ENCODE peak calls at places on chromosome 17, in ten cellular contexts. One of them, this sample, is unnamed.

GRCh38 chr17:7820231-7820630 is 13.8 kb upstream of the KDM6B start:
- DNase-seq in adipocyte: no peak
- DNase-seq in EL: no peak
- DNase-seq in activated CD4-positive, alpha-beta T cell treated with anti-CD3 and anti-CD28 coated beads, Interleukin-2, amount 50 U/mL, for 24 hours: no peak
- DNase-seq in upper lobe of right lung: no peak
- DNase-seq in T-helper 2 cell: no peak
- DNase-seq in BJ: no peak
- DNase-seq in NCI-H1092 treated with DMSO at 0.1 percent for 48 hours: no peak
- DNase-seq in activated T-helper 1 cell treated with Interleukin-2 at 50 U/mL for 16 hours: no peak
- DNase-seq in iPS DF 19.7: no peak
- DNase-seq in this sample: no peak

GRCh38 chr17:29615048-29615385 is 7.7 kb downstream of the CORO6 start:
- DNase-seq in adipocyte: peak; percentile 37
- DNase-seq in EL: peak; percentile 35
- DNase-seq in activated CD4-positive, alpha-beta T cell treated with anti-CD3 and anti-CD28 coated beads, Interleukin-2, amount 50 U/mL, for 24 hours: no peak
- DNase-seq in upper lobe of right lung: peak; percentile 75
- DNase-seq in T-helper 2 cell: peak; percentile 79
- DNase-seq in BJ: no peak
- DNase-seq in NCI-H1092 treated with DMSO at 0.1 percent for 48 hours: no peak
- DNase-seq in activated T-helper 1 cell treated with Interleukin-2 at 50 U/mL for 16 hours: peak; percentile 52
- DNase-seq in iPS DF 19.7: no peak
- DNase-seq in this sample: no peak

GRCh38 chr17:75783803-75784472 is 668 bp upstream of the UNK start:
- DNase-seq in adipocyte: no peak
- DNase-seq in EL: no peak
- DNase-seq in activated CD4-positive, alpha-beta T cell treated with anti-CD3 and anti-CD28 coated beads, Interleukin-2, amount 50 U/mL, for 24 hours: no peak
- DNase-seq in upper lobe of right lung: peak; percentile 77
- DNase-seq in T-helper 2 cell: no peak
- DNase-seq in BJ: no peak
- DNase-seq in NCI-H1092 treated with DMSO at 0.1 percent for 48 hours: no peak
- DNase-seq in activated T-helper 1 cell treated with Interleukin-2 at 50 U/mL for 16 hours: no peak
- DNase-seq in iPS DF 19.7: no peak
- DNase-seq in this sample: peak; percentile 56

GRCh38 chr17:39365252-39365651 is 36.2 kb downstream of the FBXL20 start:
- DNase-seq in adipocyte: peak; percentile 79
- DNase-seq in EL: peak; percentile 43
- DNase-seq in activated CD4-positive, alpha-beta T cell treated with anti-CD3 and anti-CD28 coated beads, Interleukin-2, amount 50 U/mL, for 24 hours: no peak
- DNase-seq in upper lobe of right lung: no peak
- DNase-seq in T-helper 2 cell: no peak
- DNase-seq in BJ: peak; percentile 69
- DNase-seq in NCI-H1092 treated with DMSO at 0.1 percent for 48 hours: no peak
- DNase-seq in activated T-helper 1 cell treated with Interleukin-2 at 50 U/mL for 16 hours: no peak
- DNase-seq in iPS DF 19.7: no peak
- DNase-seq in this sample: no peak

GRCh38 chr17:38761612-38762011 is 9.1 kb downstream of the PSMB3 start:
- DNase-seq in adipocyte: peak; percentile 13
- DNase-seq in EL: peak; percentile 53
- DNase-seq in activated CD4-positive, alpha-beta T cell treated with anti-CD3 and anti-CD28 coated beads, Interleukin-2, amount 50 U/mL, for 24 hours: no peak
- DNase-seq in upper lobe of right lung: no peak
- DNase-seq in T-helper 2 cell: no peak
- DNase-seq in BJ: no peak
- DNase-seq in NCI-H1092 treated with DMSO at 0.1 percent for 48 hours: no peak
- DNase-seq in activated T-helper 1 cell treated with Interleukin-2 at 50 U/mL for 16 hours: no peak
- DNase-seq in iPS DF 19.7: no peak
- DNase-seq in this sample: no peak

GRCh38 chr17:17766351-17767095 is 70.3 kb downstream of the SREBF1 start:
- DNase-seq in adipocyte: no peak
- DNase-seq in EL: no peak
- DNase-seq in activated CD4-positive, alpha-beta T cell treated with anti-CD3 and anti-CD28 coated beads, Interleukin-2, amount 50 U/mL, for 24 hours: no peak
- DNase-seq in upper lobe of right lung: no peak
- DNase-seq in T-helper 2 cell: no peak
- DNase-seq in BJ: no peak
- DNase-seq in NCI-H1092 treated with DMSO at 0.1 percent for 48 hours: no peak
- DNase-seq in activated T-helper 1 cell treated with Interleukin-2 at 50 U/mL for 16 hours: no peak
- DNase-seq in iPS DF 19.7: no peak
- DNase-seq in this sample: no peak

GRCh38 chr17:69802045-69802740 is 272.8 kb upstream of the KCNJ16 start:
- DNase-seq in adipocyte: peak; percentile 12
- DNase-seq in EL: no peak
- DNase-seq in activated CD4-positive, alpha-beta T cell treated with anti-CD3 and anti-CD28 coated beads, Interleukin-2, amount 50 U/mL, for 24 hours: no peak
- DNase-seq in upper lobe of right lung: no peak
- DNase-seq in T-helper 2 cell: no peak
- DNase-seq in BJ: no peak
- DNase-seq in NCI-H1092 treated with DMSO at 0.1 percent for 48 hours: no peak
- DNase-seq in activated T-helper 1 cell treated with Interleukin-2 at 50 U/mL for 16 hours: no peak
- DNase-seq in iPS DF 19.7: no peak
- DNase-seq in this sample: peak; percentile 48

GRCh38 chr17:63494300-63494928 is 17.6 kb downstream of the ACE start:
- DNase-seq in adipocyte: no peak
- DNase-seq in EL: no peak
- DNase-seq in activated CD4-positive, alpha-beta T cell treated with anti-CD3 and anti-CD28 coated beads, Interleukin-2, amount 50 U/mL, for 24 hours: no peak
- DNase-seq in upper lobe of right lung: no peak
- DNase-seq in T-helper 2 cell: no peak
- DNase-seq in BJ: no peak
- DNase-seq in NCI-H1092 treated with DMSO at 0.1 percent for 48 hours: no peak
- DNase-seq in activated T-helper 1 cell treated with Interleukin-2 at 50 U/mL for 16 hours: no peak
- DNase-seq in iPS DF 19.7: no peak
- DNase-seq in this sample: no peak

GRCh38 chr17:79990051-79990592 is 45.5 kb downstream of the TBC1D16 start:
- DNase-seq in adipocyte: no peak
- DNase-seq in EL: no peak
- DNase-seq in activated CD4-positive, alpha-beta T cell treated with anti-CD3 and anti-CD28 coated beads, Interleukin-2, amount 50 U/mL, for 24 hours: no peak
- DNase-seq in upper lobe of right lung: no peak
- DNase-seq in T-helper 2 cell: no peak
- DNase-seq in BJ: no peak
- DNase-seq in NCI-H1092 treated with DMSO at 0.1 percent for 48 hours: no peak
- DNase-seq in activated T-helper 1 cell treated with Interleukin-2 at 50 U/mL for 16 hours: no peak
- DNase-seq in iPS DF 19.7: no peak
- DNase-seq in this sample: no peak

GRCh38 chr17:17375826-17376225 is 72.7 kb downstream of the NT5M start:
- DNase-seq in adipocyte: peak; percentile 27
- DNase-seq in EL: no peak
- DNase-seq in activated CD4-positive, alpha-beta T cell treated with anti-CD3 and anti-CD28 coated beads, Interleukin-2, amount 50 U/mL, for 24 hours: no peak
- DNase-seq in upper lobe of right lung: no peak
- DNase-seq in T-helper 2 cell: no peak
- DNase-seq in BJ: no peak
- DNase-seq in NCI-H1092 treated with DMSO at 0.1 percent for 48 hours: no peak
- DNase-seq in activated T-helper 1 cell treated with Interleukin-2 at 50 U/mL for 16 hours: no peak
- DNase-seq in iPS DF 19.7: no peak
- DNase-seq in this sample: no peak

GRCh38 chr17:27269201-27269600 is 24.7 kb upstream of the WSB1 start:
- DNase-seq in adipocyte: no peak
- DNase-seq in EL: no peak
- DNase-seq in activated CD4-positive, alpha-beta T cell treated with anti-CD3 and anti-CD28 coated beads, Interleukin-2, amount 50 U/mL, for 24 hours: no peak
- DNase-seq in upper lobe of right lung: no peak
- DNase-seq in T-helper 2 cell: no peak
- DNase-seq in BJ: no peak
- DNase-seq in NCI-H1092 treated with DMSO at 0.1 percent for 48 hours: no peak
- DNase-seq in activated T-helper 1 cell treated with Interleukin-2 at 50 U/mL for 16 hours: no peak
- DNase-seq in iPS DF 19.7: no peak
- DNase-seq in this sample: no peak

GRCh38 chr17:57577751-57578607 is 167.1 kb downstream of the CCDC182 start:
- DNase-seq in adipocyte: peak; percentile 76
- DNase-seq in EL: peak; percentile 36
- DNase-seq in activated CD4-positive, alpha-beta T cell treated with anti-CD3 and anti-CD28 coated beads, Interleukin-2, amount 50 U/mL, for 24 hours: no peak
- DNase-seq in upper lobe of right lung: no peak
- DNase-seq in T-helper 2 cell: no peak
- DNase-seq in BJ: no peak
- DNase-seq in NCI-H1092 treated with DMSO at 0.1 percent for 48 hours: peak; percentile 72
- DNase-seq in activated T-helper 1 cell treated with Interleukin-2 at 50 U/mL for 16 hours: no peak
- DNase-seq in iPS DF 19.7: no peak
- DNase-seq in this sample: no peak

This sample was measured in H1.